ENCODE peak calls at places on chromosomes 13 and 19, in six cellular contexts. One of them, this sample, is unnamed.
A peak's percentile ranks its signal among the peaks of the same experiment; 100 is the strongest.

GRCh38 chr19:10699650-10700335 is 1.4 kb upstream of the QTRT1 start:
- DNase-seq in HCT116: peak; percentile 48
- DNase-seq in colonic mucosa: peak; percentile 76
- DNase-seq in A673: peak; percentile 81
- DNase-seq in trophoblast cell: peak; percentile 59
- DNase-seq in CD4-positive, alpha-beta T cell: peak; percentile 68
- DNase-seq in this sample: peak; percentile 43

GRCh38 chr13:84399320-84400085 is 517.2 kb upstream of the SLITRK1 start:
- DNase-seq in HCT116: no peak
- DNase-seq in colonic mucosa: no peak
- DNase-seq in A673: peak; percentile 10
- DNase-seq in trophoblast cell: no peak
- DNase-seq in CD4-positive, alpha-beta T cell: no peak
- DNase-seq in this sample: peak; percentile 39

GRCh38 chr19:3210347-3211017 is 14.0 kb upstream of the CELF5 start:
- DNase-seq in HCT116: peak; percentile 4
- DNase-seq in colonic mucosa: peak; percentile 68
- DNase-seq in A673: peak; percentile 50
- DNase-seq in trophoblast cell: peak; percentile 49
- DNase-seq in CD4-positive, alpha-beta T cell: peak; percentile 73
- DNase-seq in this sample: no peak

GRCh38 chr19:2235396-2236284 is 489 bp downstream of the PLEKHJ1 start:
- DNase-seq in HCT116: no peak
- DNase-seq in colonic mucosa: peak; percentile 87
- DNase-seq in A673: no peak
- DNase-seq in trophoblast cell: peak; percentile 73
- DNase-seq in CD4-positive, alpha-beta T cell: no peak
- DNase-seq in this sample: peak; percentile 89

GRCh38 chr19:756232-756631 is 5.3 kb downstream of the MISP start:
- DNase-seq in HCT116: peak; percentile 73
- DNase-seq in colonic mucosa: no peak
- DNase-seq in A673: peak; percentile 62
- DNase-seq in trophoblast cell: no peak
- DNase-seq in CD4-positive, alpha-beta T cell: no peak
- DNase-seq in this sample: no peak

GRCh38 chr13:46168341-46168740 is 13.6 kb downstream of the LCP1 start:
- DNase-seq in HCT116: no peak
- DNase-seq in colonic mucosa: no peak
- DNase-seq in A673: no peak
- DNase-seq in trophoblast cell: peak; percentile 81
- DNase-seq in CD4-positive, alpha-beta T cell: no peak
- DNase-seq in this sample: no peak

GRCh38 chr13:34779171-34779570 is 162.9 kb upstream of the NBEA start:
- DNase-seq in HCT116: no peak
- DNase-seq in colonic mucosa: no peak
- DNase-seq in A673: peak; percentile 25
- DNase-seq in trophoblast cell: peak; percentile 10
- DNase-seq in CD4-positive, alpha-beta T cell: no peak
- DNase-seq in this sample: no peak

GRCh38 chr13:73722120-73722519 is 412.1 kb downstream of the KLF12 start:
- DNase-seq in HCT116: peak; percentile 51
- DNase-seq in colonic mucosa: no peak
- DNase-seq in A673: peak; percentile 84
- DNase-seq in trophoblast cell: no peak
- DNase-seq in CD4-positive, alpha-beta T cell: no peak
- DNase-seq in this sample: no peak

GRCh38 chr13:98500963-98501421 is 75.9 kb downstream of the STK24 start:
- DNase-seq in HCT116: no peak
- DNase-seq in colonic mucosa: no peak
- DNase-seq in A673: no peak
- DNase-seq in trophoblast cell: no peak
- DNase-seq in CD4-positive, alpha-beta T cell: no peak
- DNase-seq in this sample: no peak

GRCh38 chr19:8323781-8324185 is 2.5 kb downstream of the RPS28 start:
- DNase-seq in HCT116: no peak
- DNase-seq in colonic mucosa: no peak
- DNase-seq in A673: no peak
- DNase-seq in trophoblast cell: no peak
- DNase-seq in CD4-positive, alpha-beta T cell: no peak
- DNase-seq in this sample: no peak

GRCh38 chr13:89474432-89474831 is 1803.3 kb downstream of the SLITRK5 start:
- DNase-seq in HCT116: no peak
- DNase-seq in colonic mucosa: no peak
- DNase-seq in A673: no peak
- DNase-seq in trophoblast cell: no peak
- DNase-seq in CD4-positive, alpha-beta T cell: no peak
- DNase-seq in this sample: no peak

DNA sequence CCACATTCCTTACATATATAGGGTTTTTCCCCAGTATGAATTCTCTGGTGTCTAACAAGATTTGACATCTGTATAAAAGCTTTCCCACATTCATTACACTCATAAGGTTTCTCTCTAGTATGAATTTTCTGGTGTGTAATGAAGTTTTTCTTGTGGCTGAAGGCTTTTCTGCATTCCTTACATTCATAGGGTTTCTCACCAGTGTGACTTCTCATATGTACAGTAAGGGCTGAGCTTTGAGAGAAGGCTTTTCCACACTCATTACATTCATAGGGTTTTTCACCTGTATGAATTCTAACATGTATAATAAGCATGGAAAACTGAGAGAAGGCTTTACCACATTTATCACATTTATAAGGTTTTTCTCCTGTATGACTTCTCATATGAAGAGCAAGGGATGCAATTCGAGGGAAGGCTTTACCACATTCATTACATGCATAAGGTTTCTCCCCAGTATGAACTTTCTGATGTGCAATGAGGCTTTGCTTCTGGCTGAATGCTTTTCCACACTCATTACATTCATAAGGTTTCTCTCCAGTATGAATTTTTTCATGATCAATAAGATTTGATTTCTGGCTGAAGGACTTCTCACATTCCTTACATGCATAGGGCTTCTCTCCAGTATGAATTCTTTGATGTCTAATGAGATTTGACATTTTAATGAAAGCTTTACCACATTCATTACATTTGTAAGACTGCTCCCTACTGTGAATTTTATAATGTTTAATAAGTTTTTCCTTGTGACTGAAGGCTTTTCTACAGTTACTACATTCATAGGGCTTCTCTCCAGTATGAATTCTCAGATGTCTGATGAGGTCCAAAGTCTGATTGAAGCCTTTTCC is 42.6 kb downstream of the ZNF527 start:
- DNase-seq in HCT116: no peak
- DNase-seq in colonic mucosa: no peak
- DNase-seq in A673: no peak
- DNase-seq in trophoblast cell: no peak
- DNase-seq in CD4-positive, alpha-beta T cell: no peak
- DNase-seq in this sample: no peak
- H3K9me3 ChIP-seq in HCT116: peaks cover 19% of the 10 kb centered on the region
- H3K9me3 ChIP-seq in colonic mucosa: peaks cover 13% of the 10 kb centered on the region
- H3K9me3 ChIP-seq in A673: peaks cover 78% of the 10 kb centered on the region
- H3K9me3 ChIP-seq in trophoblast cell: peaks cover 6% of the 10 kb centered on the region
- H3K9me3 ChIP-seq in CD4-positive, alpha-beta T cell: peaks cover 96% of the 10 kb centered on the region
- H3K9me3 ChIP-seq in this sample: peaks cover 81% of the 10 kb centered on the region

DNA sequence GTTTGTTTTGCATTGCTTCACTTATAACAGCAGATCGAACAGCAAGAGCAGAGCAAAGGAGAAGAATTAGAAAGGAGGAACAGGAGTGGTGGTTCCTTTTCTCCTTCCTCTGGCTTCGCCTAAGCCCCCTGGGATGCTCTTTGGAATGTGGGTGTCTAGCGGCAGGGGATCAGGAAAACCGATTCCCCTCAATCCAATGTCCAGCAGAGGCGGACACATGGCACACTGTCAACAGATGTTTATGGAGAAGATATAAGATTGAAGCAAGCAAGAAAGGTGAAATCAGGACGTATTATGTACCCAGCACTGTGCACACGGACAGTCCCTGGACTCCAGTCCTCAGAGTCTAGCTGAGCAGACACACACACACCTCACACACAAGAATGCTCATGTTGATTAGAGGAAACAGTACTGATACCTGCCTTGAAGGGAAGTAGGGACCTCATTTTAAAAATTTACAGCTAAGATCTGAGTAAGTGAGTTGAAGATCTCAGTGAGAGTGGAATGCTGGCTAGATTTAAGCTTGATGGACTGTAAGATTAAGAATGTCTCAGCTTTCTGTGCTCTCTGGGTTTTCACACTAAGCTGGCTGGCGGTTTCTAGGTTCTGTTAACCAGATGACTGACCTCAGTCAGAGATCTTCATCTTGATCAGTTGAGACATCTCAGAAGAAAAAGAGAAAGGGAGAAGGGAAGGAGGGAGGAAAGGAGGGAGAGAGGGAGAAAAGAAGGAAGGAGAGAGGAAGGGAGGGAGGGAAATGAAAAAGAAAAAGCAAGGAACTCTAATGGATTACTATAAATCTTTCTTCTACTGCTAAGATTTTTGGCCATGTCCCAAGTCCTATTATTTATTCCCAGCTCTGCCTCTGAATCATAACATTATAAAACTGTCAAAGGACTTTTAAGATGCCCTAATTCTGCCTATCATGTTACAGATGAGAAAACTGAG is 44.8 kb downstream of the FLT1 start:
- DNase-seq in HCT116: no peak
- DNase-seq in colonic mucosa: no peak
- DNase-seq in A673: peak; percentile 57
- DNase-seq in trophoblast cell: no peak
- DNase-seq in CD4-positive, alpha-beta T cell: no peak
- DNase-seq in this sample: no peak
- H3K27ac ChIP-seq in HCT116: no peak overlapping the region
- H3K27ac ChIP-seq in colonic mucosa: no peak overlapping the region
- H3K27ac ChIP-seq in A673: peak overlapping the region; percentile 12
- H3K27ac ChIP-seq in trophoblast cell: no peak overlapping the region
- H3K27ac ChIP-seq in CD4-positive, alpha-beta T cell: no peak overlapping the region
- H3K27ac ChIP-seq in this sample: no peak overlapping the region

DNA sequence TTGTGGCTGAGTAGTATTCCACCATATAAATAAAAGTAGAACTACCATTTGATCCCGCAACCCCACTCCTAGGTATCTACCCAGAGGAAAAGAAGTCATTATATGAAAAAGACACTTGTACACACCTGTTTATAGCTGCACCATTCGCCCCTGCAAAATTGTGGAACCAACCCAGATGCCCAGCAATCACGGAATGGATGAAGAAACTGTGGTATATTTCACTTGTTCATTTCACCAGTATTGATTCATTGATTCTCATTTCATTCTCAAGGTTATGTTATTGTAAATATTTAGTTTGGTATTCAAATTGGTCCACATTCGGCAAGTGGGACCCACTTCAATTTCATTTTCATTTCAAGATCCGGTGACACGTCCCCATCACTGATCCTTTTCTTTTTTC is 8.2 kb upstream of the RFPL4A start:
- DNase-seq in HCT116: no peak
- DNase-seq in colonic mucosa: no peak
- DNase-seq in A673: no peak
- DNase-seq in trophoblast cell: no peak
- DNase-seq in CD4-positive, alpha-beta T cell: no peak
- DNase-seq in this sample: no peak
- H3K9me3 ChIP-seq in HCT116: no peaks in the 10 kb centered on the region
- H3K9me3 ChIP-seq in colonic mucosa: no peaks in the 10 kb centered on the region
- H3K9me3 ChIP-seq in A673: no peaks in the 10 kb centered on the region
- H3K9me3 ChIP-seq in trophoblast cell: peaks cover 12% of the 10 kb centered on the region
- H3K9me3 ChIP-seq in CD4-positive, alpha-beta T cell: no peaks in the 10 kb centered on the region
- H3K9me3 ChIP-seq in this sample: no peaks in the 10 kb centered on the region

GRCh38 chr19:18488838-18489626 is 32.8 kb downstream of the ELL start:
- DNase-seq in HCT116: no peak
- DNase-seq in colonic mucosa: no peak
- DNase-seq in A673: no peak
- DNase-seq in trophoblast cell: peak; percentile 63
- DNase-seq in CD4-positive, alpha-beta T cell: no peak
- DNase-seq in this sample: no peak
- H3K27ac ChIP-seq in HCT116: no peak overlapping the region
- H3K27ac ChIP-seq in colonic mucosa: no peak overlapping the region
- H3K27ac ChIP-seq in A673: no peak overlapping the region
- H3K27ac ChIP-seq in trophoblast cell: no peak overlapping the region
- H3K27ac ChIP-seq in CD4-positive, alpha-beta T cell: no peak overlapping the region
- H3K27ac ChIP-seq in this sample: peak overlapping the region; percentile 89

GRCh38 chr19:54682306-54682705 is 19.5 kb downstream of the LILRB4 start:
- DNase-seq in HCT116: no peak
- DNase-seq in colonic mucosa: no peak
- DNase-seq in A673: no peak
- DNase-seq in trophoblast cell: peak; percentile 63
- DNase-seq in CD4-positive, alpha-beta T cell: no peak
- DNase-seq in this sample: no peak

DNA sequence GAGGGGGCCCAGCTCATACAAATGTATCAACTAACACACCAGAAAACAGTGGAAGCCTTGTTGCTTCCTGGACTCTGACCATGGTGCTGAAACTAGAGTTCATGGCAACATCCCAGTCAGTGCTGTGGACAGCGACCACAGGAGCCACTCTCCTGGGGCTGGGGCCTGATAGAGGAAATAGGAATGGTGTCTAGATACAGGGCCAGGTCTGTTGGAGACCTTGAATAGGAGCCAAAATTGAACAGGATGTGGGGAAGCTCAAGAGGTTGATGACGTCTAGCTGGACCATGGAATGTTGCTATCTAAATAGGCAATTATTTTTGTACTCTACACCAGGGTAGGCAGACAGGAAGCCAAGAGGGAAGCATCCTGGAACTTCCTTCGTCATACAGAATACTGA is 21.8 kb downstream of the LILRB4 start:
- DNase-seq in HCT116: no peak
- DNase-seq in colonic mucosa: no peak
- DNase-seq in A673: peak; percentile 55
- DNase-seq in trophoblast cell: peak; percentile 31
- DNase-seq in CD4-positive, alpha-beta T cell: no peak
- DNase-seq in this sample: no peak
- H3K9me3 ChIP-seq in HCT116: no peaks in the 10 kb centered on the region
- H3K9me3 ChIP-seq in colonic mucosa: no peaks in the 10 kb centered on the region
- H3K9me3 ChIP-seq in A673: no peaks in the 10 kb centered on the region
- H3K9me3 ChIP-seq in trophoblast cell: peaks cover 9% of the 10 kb centered on the region
- H3K9me3 ChIP-seq in CD4-positive, alpha-beta T cell: no peaks in the 10 kb centered on the region
- H3K9me3 ChIP-seq in this sample: no peaks in the 10 kb centered on the region

DNA sequence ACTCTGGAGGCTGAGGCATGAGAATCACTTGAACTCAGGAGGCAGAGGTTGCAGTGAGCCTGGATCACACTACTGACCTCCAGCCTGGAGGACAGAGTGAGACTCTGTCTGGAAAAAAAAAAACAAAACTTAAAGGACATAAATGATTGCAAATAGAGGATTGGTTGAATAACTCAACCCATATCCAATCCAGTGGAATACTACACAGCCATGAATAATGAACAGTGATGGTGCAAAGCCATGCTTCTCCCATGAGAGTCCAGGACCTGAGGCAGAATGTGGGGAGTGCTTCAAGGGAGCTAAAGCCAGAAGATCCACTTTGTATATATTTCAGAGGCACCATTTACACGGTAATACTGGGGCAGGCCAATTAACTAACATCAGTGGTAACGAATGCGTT is 2.2 kb upstream of the CEACAM18 start:
- DNase-seq in HCT116: no peak
- DNase-seq in colonic mucosa: no peak
- DNase-seq in A673: no peak
- DNase-seq in trophoblast cell: no peak
- DNase-seq in CD4-positive, alpha-beta T cell: no peak
- DNase-seq in this sample: no peak
- H3K27ac ChIP-seq in HCT116: no peak overlapping the region
- H3K27ac ChIP-seq in colonic mucosa: no peak overlapping the region
- H3K27ac ChIP-seq in A673: no peak overlapping the region
- H3K27ac ChIP-seq in trophoblast cell: no peak overlapping the region
- H3K27ac ChIP-seq in CD4-positive, alpha-beta T cell: no peak overlapping the region
- H3K27ac ChIP-seq in this sample: no peak overlapping the region

GRCh38 chr19:15628236-15629002 is 12.3 kb upstream of the CYP4F3 start:
- DNase-seq in HCT116: no peak
- DNase-seq in colonic mucosa: no peak
- DNase-seq in A673: no peak
- DNase-seq in trophoblast cell: no peak
- DNase-seq in CD4-positive, alpha-beta T cell: no peak
- DNase-seq in this sample: no peak
- H3K9me3 ChIP-seq in HCT116: no peaks in the 10 kb centered on the region
- H3K9me3 ChIP-seq in colonic mucosa: no peaks in the 10 kb centered on the region
- H3K9me3 ChIP-seq in A673: no peaks in the 10 kb centered on the region
- H3K9me3 ChIP-seq in trophoblast cell: peaks cover 15% of the 10 kb centered on the region
- H3K9me3 ChIP-seq in CD4-positive, alpha-beta T cell: no peaks in the 10 kb centered on the region
- H3K9me3 ChIP-seq in this sample: no peaks in the 10 kb centered on the region

This sample was measured in kidney.